ENCODE peak calls at places on chromosomes 12 and 14, in five cellular contexts. U, X, B, O and H are unnamed samples.

GRCh38 chr12:47709277-47710048 is 3.6 kb upstream of the RPAP3 start:
- DNase-seq in U (no peak), X (no peak), B (no peak), O (no peak), H (no peak)

GRCh38 chr12:16562413-16562812 is 43.5 kb downstream of the LMO3 start:
- DNase-seq in U (no peak), X (no peak), B (no peak), O (no peak), H (no peak)

GRCh38 chr14:31362746-31363145 is 57.6 kb downstream of the HEATR5A start:
- DNase-seq in U (no peak), X (no peak), B (no peak), O (no peak), H (no peak)

GRCh38 chr14:74856366-74856765 is 19.6 kb downstream of the PROX2 start:
- DNase-seq in U (no peak), X (no peak), B (no peak), O (no peak), H (no peak)

GRCh38 chr12:58651850-58652249 is 268.5 kb downstream of the LRIG3 start:
- DNase-seq in U (no peak), X (no peak), B (no peak), O (no peak), H (no peak)

GRCh38 chr14:105568859-105569766 is 42.7 kb downstream of the TMEM121 start:
- DNase-seq in U (no peak), X (no peak), B (no peak), O (no peak), H (no peak)

GRCh38 chr14:69716483-69717187 is 50.3 kb upstream of the SRSF5 start:
- DNase-seq in U (no peak), X (no peak), B (peak), O (no peak), H (no peak)

GRCh38 chr12:106187842-106188241 is 49.1 kb upstream of the NUAK1 start:
- DNase-seq in U (no peak), X (no peak), B (no peak), O (no peak), H (no peak)

GRCh38 chr14:81164167-81164774 is 56.5 kb downstream of the GTF2A1 start:
- DNase-seq in U (no peak), X (peak), B (peak), O (peak), H (peak)

GRCh38 chr14:55713496-55713895 is 133.5 kb downstream of the KTN1 start:
- DNase-seq in U (no peak), X (no peak), B (no peak), O (no peak), H (no peak)

GRCh38 chr14:67444395-67444794 is 32.4 kb upstream of the PLEK2 start:
- DNase-seq in U (no peak), X (no peak), B (peak), O (no peak), H (no peak)

GRCh38 chr12:60977966-60978365 is 1282.2 kb upstream of the USP15 start:
- DNase-seq in U (no peak), X (peak), B (no peak), O (no peak), H (no peak)

GRCh38 chr14:99260652-99261551 is 11.1 kb downstream of the BCL11B start:
- DNase-seq in U (no peak), X (no peak), B (peak), O (peak), H (no peak)

GRCh38 chr14:45298427-45299117 is 45.6 kb upstream of the MIS18BP1 start:
- DNase-seq in U (no peak), X (no peak), B (no peak), O (no peak), H (no peak)

GRCh38 chr12:76337583-76337982 is 10.6 kb downstream of the BBS10 start:
- DNase-seq in U (no peak), X (no peak), B (no peak), O (no peak), H (no peak)

GRCh38 chr14:104223101-104223809 is 84.9 kb downstream of the KIF26A start:
- DNase-seq in U (peak), X (no peak), B (no peak), O (no peak), H (peak)

GRCh38 chr14:50726372-50727107 is 58.4 kb upstream of the SAV1 start:
- DNase-seq in U (no peak), X (no peak), B (peak), O (no peak), H (no peak)

GRCh38 chr12:122730215-122731014 is at the start of gene HCAR1:
- DNase-seq in U (no peak), X (no peak), B (no peak), O (no peak), H (no peak)

GRCh38 chr14:37150414-37150813 is 22.0 kb downstream of the SLC25A21 start:
- DNase-seq in U (no peak), X (no peak), B (no peak), O (no peak), H (no peak)

GRCh38 chr14:85197976-85198375 is 332.0 kb upstream of the FLRT2 start:
- DNase-seq in U (no peak), X (no peak), B (no peak), O (no peak), H (no peak)

GRCh38 chr14:95156153-95156764 is 1.1 kb downstream of the DICER1 start:
- DNase-seq in U (no peak), X (no peak), B (no peak), O (no peak), H (no peak)

GRCh38 chr14:23114669-23115491 is 4.2 kb downstream of the CEBPE start:
- DNase-seq in U (no peak), X (no peak), B (peak), O (no peak), H (no peak)

GRCh38 chr14:83473846-83474245 is 1940.2 kb upstream of the SEL1L start:
- DNase-seq in U (no peak), X (no peak), B (no peak), O (no peak), H (no peak)

GRCh38 chr12:128008341-128008740 is 258.6 kb upstream of the TMEM132C start:
- DNase-seq in U (no peak), X (no peak), B (no peak), O (no peak), H (no peak)

GRCh38 chr12:108381793-108382436 is 42.8 kb upstream of the CMKLR1 start:
- DNase-seq in U (no peak), X (peak), B (no peak), O (no peak), H (no peak)

GRCh38 chr12:6813363-6813762 is 8.3 kb upstream of the GPR162 start:
- DNase-seq in U (no peak), X (no peak), B (no peak), O (no peak), H (no peak)

GRCh38 chr12:96471368-96472040 is 17.9 kb upstream of the CFAP54 start:
- DNase-seq in U (no peak), X (no peak), B (no peak), O (no peak), H (no peak)

GRCh38 chr12:75724913-75725312 is 213.5 kb upstream of the KRR1 start:
- DNase-seq in U (no peak), X (no peak), B (peak), O (no peak), H (no peak)

GRCh38 chr12:43011383-43011926 is 421.9 kb upstream of the PRICKLE1 start:
- DNase-seq in U (no peak), X (no peak), B (no peak), O (no peak), H (no peak)

GRCh38 chr12:88334271-88334670 is 192.2 kb downstream of the TMTC3 start:
- DNase-seq in U (no peak), X (no peak), B (peak), O (no peak), H (no peak)

GRCh38 chr12:105774037-105774436 is 364.7 kb downstream of the NUAK1 start:
- DNase-seq in U (no peak), X (no peak), B (no peak), O (no peak), H (no peak)

GRCh38 chr14:99415496-99416281 is 65.0 kb downstream of the SETD3 start:
- DNase-seq in U (no peak), X (no peak), B (peak), O (no peak), H (no peak)

GRCh38 chr12:11991604-11992003 is 79.1 kb upstream of the BCL2L14 start:
- DNase-seq in U (no peak), X (no peak), B (no peak), O (no peak), H (no peak)

GRCh38 chr12:14628771-14629170 is 61.1 kb upstream of the PLBD1 start:
- DNase-seq in U (no peak), X (no peak), B (no peak), O (no peak), H (no peak)

GRCh38 chr12:120100630-120101029 is 15.9 kb downstream of the RAB35 start:
- DNase-seq in U (peak), X (no peak), B (no peak), O (no peak), H (peak)

GRCh38 chr12:112161711-112162110 is 36.4 kb downstream of the TRAFD1 start:
- DNase-seq in U (no peak), X (no peak), B (no peak), O (no peak), H (no peak)